ENCODE peak calls at places on chromosomes 3 and 15, in five cellular contexts. H is IMR-90, Q is PC-3, A is foreskin fibroblast, I is A549. C is an unnamed sample.

GRCh38 chr3:76871655-76872054 is 168.2 kb upstream of the ROBO2 start:
- DNase-seq in Q (no peak), A (no peak), I (no peak), H (no peak), C (no peak)

GRCh38 chr3:4271834-4272233 is 31.3 kb upstream of the SETMAR start:
- DNase-seq in H (peak), Q (peak), I (peak), A (peak), C (peak)

GRCh38 chr3:49165771-49166751 is at the start of gene CCDC71:
- DNase-seq in I (peak), A (peak), Q (peak), H (peak), C (peak)

GRCh38 chr15:63985221-63986184 is 60.8 kb downstream of the DAPK2 start:
- DNase-seq in H (peak), I (no peak), A (no peak), Q (no peak), C (no peak)

GRCh38 chr3:141250342-141250741 is 18.7 kb downstream of the PXYLP1 start:
- DNase-seq in A (no peak), H (no peak), I (no peak), Q (no peak), C (no peak)

GRCh38 chr15:45387379-45388007 is 9.1 kb upstream of the GATM start:
- DNase-seq in I (no peak), H (no peak), Q (peak), A (peak), C (no peak)

GRCh38 chr15:47514251-47514652 is 203.1 kb upstream of the SEMA6D start:
- DNase-seq in Q (peak), H (peak), A (peak), I (no peak), C (no peak)

GRCh38 chr3:25603703-25604102 is 61.0 kb downstream of the TOP2B start:
- DNase-seq in Q (no peak), A (peak), I (no peak), H (no peak), C (no peak)

GRCh38 chr15:76206325-76206976 is 104.8 kb downstream of the ETFA start:
- DNase-seq in Q (peak), A (peak), H (peak), I (no peak), C (no peak)

GRCh38 chr15:68635142-68635541 is 56.3 kb downstream of the CORO2B start:
- DNase-seq in I (no peak), H (no peak), Q (no peak), A (peak), C (no peak)

GRCh38 chr3:181933052-181933618 is 221.4 kb downstream of the SOX2 start:
- DNase-seq in I (no peak), A (no peak), H (no peak), Q (no peak), C (peak)

GRCh38 chr3:151864423-151865101 is 8.9 kb upstream of the SUCNR1 start:
- DNase-seq in H (peak), I (no peak), A (peak), Q (peak), C (no peak)

GRCh38 chr3:52704611-52705437 is 767 bp downstream of the GLT8D1 start:
- DNase-seq in Q (peak), I (peak), H (peak), A (peak), C (peak)

DNA sequence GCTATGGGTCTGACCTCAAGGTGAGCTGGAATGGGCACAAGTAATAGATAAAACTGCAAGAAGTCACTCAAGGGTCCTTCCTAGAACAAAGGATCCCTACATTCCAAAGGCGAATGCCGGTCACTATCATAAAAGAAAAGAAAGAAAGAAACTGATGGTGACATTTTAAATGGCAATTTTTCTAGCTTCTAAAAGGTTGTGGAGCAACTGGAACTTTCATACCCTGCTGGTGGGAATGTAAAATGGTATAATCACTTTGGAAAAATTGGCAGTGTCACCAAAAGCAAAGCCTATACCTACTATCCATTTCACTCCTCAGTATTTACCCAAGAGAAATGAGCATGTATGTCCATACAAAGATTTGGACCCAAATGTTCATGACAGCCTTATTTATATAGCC is 4.2 kb downstream of the CCRL2 start:
- DNase-seq in A (no peak), I (no peak), Q (peak), H (no peak), C (no peak)
- TF ChIP-seq CTCF in A (no peak), I (no peak), Q (peak), H (no peak), C (no peak)

GRCh38 chr3:128579927-128580326 is 70.7 kb downstream of the RPN1 start:
- DNase-seq in A (no peak), H (no peak), I (no peak), Q (no peak), C (no peak)
- H3K4me3 ChIP-seq in A (no peak), H (no peak), I (no peak), Q (no peak), C (no peak)

DNA sequence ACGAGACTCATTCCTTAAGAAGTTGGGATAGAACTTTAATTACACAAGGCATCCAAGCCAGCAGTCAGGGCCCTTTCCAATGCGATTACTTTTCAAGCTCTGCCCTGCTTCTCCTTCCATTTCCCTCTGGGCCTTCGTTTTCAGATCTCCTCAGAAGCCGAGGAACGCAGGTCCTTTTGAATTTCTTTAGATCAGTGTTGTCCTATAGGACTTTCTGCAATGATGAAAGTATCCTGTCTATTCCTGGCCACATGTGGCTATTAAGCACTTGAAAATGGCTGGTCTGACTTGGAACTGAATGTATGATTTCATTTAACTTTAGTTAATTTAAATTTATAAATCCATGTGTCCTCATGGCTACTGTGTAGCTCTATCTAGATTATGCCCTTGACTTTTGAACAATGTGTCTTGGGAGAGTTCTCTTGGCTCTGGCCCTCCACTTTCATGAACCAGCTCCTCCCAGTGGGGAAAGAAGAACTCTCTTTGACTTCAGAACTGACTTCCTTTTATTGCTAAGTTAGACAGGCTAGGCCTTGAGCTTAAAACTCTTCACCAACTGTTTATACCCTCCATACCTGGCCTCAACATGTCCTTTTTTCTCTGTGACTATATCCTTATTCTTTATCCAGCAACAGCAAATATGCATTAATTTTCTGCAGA is 22.7 kb downstream of the TGFBR2 start:
- DNase-seq in A (peak), I (no peak), Q (no peak), H (no peak), C (no peak)
- TF ChIP-seq CTCF in A (no peak), I (no peak), Q (peak), H (no peak), C (no peak)

GRCh38 chr3:63343674-63344073 is 65.6 kb downstream of the SYNPR start:
- DNase-seq in I (no peak), Q (peak), A (peak), H (peak), C (peak)
- H3K4me3 ChIP-seq in I (no peak), Q (no peak), A (no peak), H (no peak), C (no peak)

GRCh38 chr3:99683465-99683864 is 45.1 kb downstream of the COL8A1 start:
- DNase-seq in A (no peak), I (no peak), Q (no peak), H (no peak), C (no peak)
- TF ChIP-seq CTCF in A (no peak), I (no peak), Q (no peak), H (no peak), C (no peak)

GRCh38 chr3:190031887-190032752 is 88.6 kb downstream of the P3H2 start:
- DNase-seq in I (no peak), A (no peak), H (peak), Q (peak), C (no peak)

GRCh38 chr3:190024912-190025311 is 95.8 kb downstream of the P3H2 start:
- DNase-seq in H (peak), Q (peak), A (peak), I (no peak), C (peak)

GRCh38 chr3:190027116-190027515 is 93.6 kb downstream of the P3H2 start:
- DNase-seq in I (no peak), Q (no peak), A (no peak), H (no peak), C (no peak)

DNA sequence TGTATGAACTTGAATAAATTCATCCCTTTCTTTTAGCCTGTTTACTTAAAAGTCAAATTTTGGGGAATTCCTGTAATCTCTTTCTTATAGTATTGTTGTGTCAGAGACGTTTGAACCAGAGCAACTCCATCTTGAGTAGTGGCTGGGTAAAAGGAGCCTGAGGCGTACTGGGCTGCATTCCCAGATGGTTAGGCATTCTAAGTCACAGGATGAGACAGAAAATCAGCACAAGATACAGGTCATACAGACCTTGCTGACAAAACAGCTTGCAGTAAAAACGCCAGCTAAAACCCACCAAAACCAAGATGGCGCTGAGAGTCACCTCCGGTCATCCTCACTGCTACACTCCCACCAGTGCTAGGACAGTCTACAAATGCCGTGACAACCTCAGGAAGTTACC is 94.5 kb downstream of the P3H2 start:
- DNase-seq in Q (peak), A (peak), H (peak), I (no peak), C (no peak)
- H3K4me3 ChIP-seq in Q (no peak), A (no peak), H (no peak), I (no peak), C (no peak)

DNA sequence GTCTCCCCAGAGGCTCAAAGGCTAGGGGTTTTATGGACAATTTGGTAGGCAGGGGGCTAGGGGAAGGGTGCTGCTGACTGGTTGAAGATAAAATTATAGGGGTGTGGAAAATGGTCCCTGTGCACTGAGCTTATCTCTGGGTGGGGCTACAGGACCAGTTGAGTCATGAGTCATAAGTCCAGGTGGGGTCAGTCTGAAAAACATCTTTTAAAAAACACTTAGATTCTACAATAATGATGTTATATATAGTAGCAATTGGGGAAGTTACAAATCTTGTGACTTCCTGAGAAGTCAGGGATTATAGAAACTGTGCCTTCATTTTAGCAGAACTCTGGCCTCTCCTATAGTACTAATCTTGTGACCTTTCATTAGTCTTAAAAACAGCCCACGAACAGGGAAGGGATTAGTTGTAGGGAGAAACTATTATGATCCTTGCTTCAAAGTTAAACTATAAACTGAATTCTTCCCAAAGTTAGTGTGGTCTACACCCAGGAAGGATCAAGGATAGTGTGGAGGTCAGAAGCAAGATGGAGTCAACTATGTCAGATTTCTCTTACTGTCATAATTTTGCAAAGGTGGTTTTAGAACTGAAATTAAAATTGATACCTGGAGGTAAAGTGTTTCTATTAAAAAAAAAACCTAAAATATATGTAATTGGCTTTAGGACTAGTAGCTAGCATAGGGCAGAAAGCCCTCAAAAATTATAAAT is 130.1 kb downstream of the P2RY1 start:
- DNase-seq in Q (no peak), H (no peak), A (no peak), I (no peak), C (no peak)
- TF ChIP-seq CTCF in Q (no peak), H (no peak), A (no peak), I (no peak), C (no peak)